ENCODE peak calls at places on chromosomes 16 and 17, in seven cellular contexts. Z is H54, H is NCI-H345, P is putamen, M is AG10803, Y is left ventricle myocardium inferior, A is activated B cell treated with CpG ODN at 0.5 μM for 24 hours. F is an unnamed sample.
A peak's percentile ranks its signal among the peaks of the same experiment; 100 is the strongest.

GRCh38 chr17:38602862-38603785 is 2.6 kb downstream of the SRCIN1 start:
- DNase-seq in Z (no peak), H (no peak), P (peak; percentile 70), M (no peak), Y (no peak), A (no peak), F (no peak)

GRCh38 chr17:58669853-58670252 is 22.0 kb downstream of the TEX14 start:
- DNase-seq in Z (no peak), H (no peak), P (no peak), M (no peak), Y (no peak), A (no peak), F (no peak)

GRCh38 chr16:24288516-24288915 is 32.4 kb downstream of the CACNG3 start:
- DNase-seq in Z (no peak), H (no peak), P (no peak), M (no peak), Y (no peak), A (no peak), F (no peak)

GRCh38 chr17:55533611-55534010 is 22.4 kb upstream of the SMIM36 start:
- DNase-seq in Z (no peak), H (no peak), P (no peak), M (no peak), Y (no peak), A (no peak), F (no peak)

GRCh38 chr16:9134739-9135138 is 43.3 kb downstream of the HAPSTR1 start:
- DNase-seq in Z (peak; percentile 37), H (peak; percentile 36), P (no peak), M (peak; percentile 48), Y (no peak), A (peak; percentile 52), F (peak; percentile 70)

GRCh38 chr17:21295036-21295952 is 10.8 kb downstream of the MAP2K3 start:
- DNase-seq in Z (no peak), H (no peak), P (no peak), M (peak; percentile 62), Y (peak; percentile 80), A (no peak), F (peak; percentile 49)

GRCh38 chr16:87648236-87648635 is 45.9 kb downstream of the JPH3 start:
- DNase-seq in Z (no peak), H (no peak), P (no peak), M (no peak), Y (no peak), A (no peak), F (peak; percentile 24)

GRCh38 chr16:66085651-66086050 is 280.8 kb upstream of the CDH5 start:
- DNase-seq in Z (no peak), H (no peak), P (no peak), M (no peak), Y (no peak), A (no peak), F (no peak)

GRCh38 chr16:23302045-23302956 is at the start of gene SCNN1B:
- DNase-seq in Z (no peak), H (no peak), P (no peak), M (no peak), Y (no peak), A (no peak), F (peak; percentile 72)

GRCh38 chr17:81518113-81518784 is 5.7 kb upstream of the ACTG1 start:
- DNase-seq in Z (no peak), H (no peak), P (no peak), M (no peak), Y (no peak), A (no peak), F (peak; percentile 93)

GRCh38 chr17:76593338-76593737 is 7.7 kb upstream of the ST6GALNAC2 start:
- DNase-seq in Z (no peak), H (peak; percentile 66), P (no peak), M (no peak), Y (no peak), A (no peak), F (peak; percentile 36)

GRCh38 chr16:73319747-73320146 is 271.8 kb upstream of the ZFHX3 start:
- DNase-seq in Z (no peak), H (no peak), P (no peak), M (no peak), Y (no peak), A (no peak), F (peak; percentile 29)

GRCh38 chr16:84055801-84056634 is 13.4 kb upstream of the SLC38A8 start:
- DNase-seq in Z (no peak), H (no peak), P (no peak), M (no peak), Y (no peak), A (peak; percentile 2), F (no peak)

GRCh38 chr17:21365016-21365415 is 11.1 kb upstream of the KCNJ12 start:
- DNase-seq in Z (no peak), H (no peak), P (no peak), M (no peak), Y (no peak), A (no peak), F (no peak)

GRCh38 chr16:75806487-75806886 is 80.2 kb upstream of the CPHXL start:
- DNase-seq in Z (no peak), H (no peak), P (no peak), M (no peak), Y (no peak), A (no peak), F (no peak)

GRCh38 chr17:37570527-37571093 is 38.6 kb downstream of the SYNRG start:
- DNase-seq in Z (peak; percentile 90), H (peak; percentile 6), P (no peak), M (peak; percentile 37), Y (peak; percentile 25), A (no peak), F (peak; percentile 80)

GRCh38 chr17:2151634-2152033 is 96.7 kb downstream of the HIC1 start:
- DNase-seq in Z (no peak), H (no peak), P (no peak), M (no peak), Y (no peak), A (no peak), F (no peak)

GRCh38 chr16:56807011-56807675 is 57.9 kb upstream of the SLC12A3 start:
- DNase-seq in Z (no peak), H (no peak), P (no peak), M (peak; percentile 44), Y (no peak), A (no peak), F (no peak)

GRCh38 chr17:8163978-8164814 is 1.4 kb upstream of the VAMP2 start:
- DNase-seq in Z (no peak), H (peak; percentile 51), P (no peak), M (peak; percentile 65), Y (peak; percentile 86), A (no peak), F (peak; percentile 88)

GRCh38 chr17:980406-981291 is 1.1 kb upstream of the NXN start:
- DNase-seq in Z (peak; percentile 70), H (peak; percentile 86), P (peak; percentile 82), M (peak; percentile 80), Y (peak; percentile 58), A (peak; percentile 43), F (peak; percentile 92)

GRCh38 chr16:10983175-10983558 is 38.8 kb downstream of the CLEC16A start:
- DNase-seq in Z (no peak), H (no peak), P (no peak), M (no peak), Y (no peak), A (no peak), F (no peak)

GRCh38 chr16:19601083-19601976 is 45.8 kb downstream of the VPS35L start:
- DNase-seq in Z (peak; percentile 22), H (peak; percentile 21), P (peak; percentile 76), M (peak; percentile 49), Y (no peak), A (no peak), F (peak; percentile 53)

GRCh38 chr16:17578921-17579876 is 108.4 kb upstream of the XYLT1 start:
- DNase-seq in Z (peak; percentile 32), H (peak; percentile 59), P (peak; percentile 28), M (peak; percentile 89), Y (no peak), A (no peak), F (peak; percentile 53)

GRCh38 chr17:81551458-81552243 is 502 bp downstream of the FAAP100 start:
- DNase-seq in Z (no peak), H (no peak), P (no peak), M (peak; percentile 27), Y (no peak), A (no peak), F (peak; percentile 66)

GRCh38 chr16:66335704-66336329 is 30.7 kb upstream of the CDH5 start:
- DNase-seq in Z (no peak), H (peak; percentile 94), P (peak; percentile 84), M (peak; percentile 22), Y (peak; percentile 59), A (no peak), F (peak; percentile 95)

GRCh38 chr17:38598995-38599394 is 6.8 kb downstream of the SRCIN1 start:
- DNase-seq in Z (no peak), H (no peak), P (no peak), M (no peak), Y (no peak), A (no peak), F (no peak)

GRCh38 chr17:4771519-4772234 is at the start of gene TM4SF5:
- DNase-seq in Z (peak; percentile 28), H (peak; percentile 13), P (no peak), M (no peak), Y (no peak), A (no peak), F (peak; percentile 32)

F was measured in DMS53.